ENCODE peak calls at places on chromosomes 11 and 22, in four cellular contexts. R is H1, V is HepG2, E is GM12878. F is an unnamed sample.

GRCh38 chr11:74791333-74792100 is 42.9 kb downstream of the RNF169 start:
- DNase-seq in R (no peak), V (no peak), E (no peak), F (no peak)

GRCh38 chr11:74169736-74170458 is 905 bp downstream of the C2CD3 start:
- DNase-seq in R (no peak), V (no peak), E (no peak), F (no peak)

GRCh38 chr11:1753426-1754305 is 3.3 kb upstream of the IFITM10 start:
- DNase-seq in R (no peak), V (no peak), E (no peak), F (no peak)

GRCh38 chr22:36371920-36372319 is 15.8 kb downstream of the MYH9 start:
- DNase-seq in R (no peak), V (no peak), E (no peak), F (no peak)

GRCh38 chr22:36321797-36322601 is 65.8 kb downstream of the MYH9 start:
- DNase-seq in R (no peak), V (no peak), E (no peak), F (no peak)

GRCh38 chr22:35637943-35638342 is 10.3 kb upstream of the APOL6 start:
- DNase-seq in R (no peak), V (no peak), E (no peak), F (no peak)

GRCh38 chr22:50548913-50549790 is 3.5 kb downstream of the KLHDC7B start:
- DNase-seq in R (no peak), V (no peak), E (no peak), F (no peak)

GRCh38 chr11:74004694-74005615 is 3.9 kb downstream of the UCP3 start:
- DNase-seq in R (no peak), V (no peak), E (no peak), F (peak; percentile 57)

GRCh38 chr11:129726179-129726578 is 89.5 kb upstream of the TMEM45B start:
- DNase-seq in R (no peak), V (no peak), E (no peak), F (no peak)

GRCh38 chr22:36781656-36782627 is 6.0 kb upstream of the IFT27 start:
- DNase-seq in R (peak; percentile 73), V (peak; percentile 40), E (peak; percentile 33), F (peak; percentile 76)

GRCh38 chr11:69801513-69802335 is 17.5 kb downstream of the FGF3 start:
- DNase-seq in R (peak; percentile 59), V (peak; percentile 34), E (no peak), F (peak; percentile 59)

GRCh38 chr11:102171101-102171500 is 60.9 kb downstream of the YAP1 start:
- DNase-seq in R (no peak), V (no peak), E (no peak), F (no peak)

GRCh38 chr22:25598609-25599008 is 34.1 kb downstream of the GRK3 start:
- DNase-seq in R (no peak), V (no peak), E (no peak), F (no peak)

GRCh38 chr11:2417856-2418705 is 17.5 kb downstream of the TSSC4 start:
- DNase-seq in R (no peak), V (no peak), E (no peak), F (no peak)

GRCh38 chr11:69864930-69865661 is 45.9 kb upstream of the FGF3 start:
- DNase-seq in R (no peak), V (no peak), E (no peak), F (no peak)

GRCh38 chr11:87290304-87290922 is 252.7 kb downstream of the TMEM135 start:
- DNase-seq in R (no peak), V (peak; percentile 59), E (no peak), F (peak; percentile 25)

GRCh38 chr11:2449548-2450320 is 4.9 kb downstream of the KCNQ1 start:
- DNase-seq in R (no peak), V (no peak), E (no peak), F (no peak)

GRCh38 chr22:24063986-24064385 is 52.9 kb downstream of the CABIN1 start:
- DNase-seq in R (no peak), V (no peak), E (no peak), F (no peak)

GRCh38 chr11:118238397-118238796 is 13.6 kb upstream of the JAML start:
- DNase-seq in R (no peak), V (no peak), E (no peak), F (no peak)

GRCh38 chr11:118236170-118236569 is 11.4 kb upstream of the JAML start:
- DNase-seq in R (no peak), V (no peak), E (no peak), F (no peak)

GRCh38 chr11:118241191-118242098 is 10.7 kb downstream of the MPZL3 start:
- DNase-seq in R (no peak), V (peak; percentile 39), E (no peak), F (peak; percentile 35)

GRCh38 chr11:118239509-118239908 is 12.7 kb downstream of the MPZL3 start:
- DNase-seq in R (no peak), V (no peak), E (no peak), F (no peak)

GRCh38 chr11:118238947-118239346 is 13.2 kb downstream of the MPZL3 start:
- DNase-seq in R (no peak), V (no peak), E (no peak), F (no peak)
- TF ChIP-seq KDM1A in R (no peak), V (no peak), E (no peak), F (no peak)

DNA sequence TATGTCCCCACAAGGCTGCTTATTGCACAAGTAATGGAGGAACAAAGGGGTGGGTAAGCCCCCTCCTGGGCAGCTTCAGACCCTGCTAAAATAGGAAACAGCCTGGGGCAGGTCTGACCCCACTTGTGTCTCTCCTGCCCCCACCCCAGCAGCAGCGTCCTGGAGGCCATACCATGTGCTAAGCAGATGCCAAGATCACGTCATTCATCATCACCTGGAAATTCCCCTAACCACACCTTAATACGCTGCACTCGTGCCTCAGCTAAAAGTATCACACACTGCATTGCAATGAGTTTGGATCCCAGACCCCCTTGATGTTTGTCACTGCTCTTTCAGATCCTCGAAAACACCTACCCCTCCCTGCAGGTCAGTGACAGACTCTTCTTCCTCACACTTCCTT is 27.8 kb upstream of the GGTLC2 start:
- DNase-seq in R (no peak), V (no peak), E (peak; percentile 61), F (no peak)
- TF ChIP-seq ATF2 in R (no peak), V (no peak), E (no peak), F (no peak)

GRCh38 chr11:12706531-12707499 is 32.6 kb downstream of the TEAD1 start:
- DNase-seq in R (no peak), V (peak; percentile 57), E (no peak), F (peak; percentile 78)
- TF ChIP-seq KDM1A in R (no peak), V (no peak), E (no peak), F (no peak)

DNA sequence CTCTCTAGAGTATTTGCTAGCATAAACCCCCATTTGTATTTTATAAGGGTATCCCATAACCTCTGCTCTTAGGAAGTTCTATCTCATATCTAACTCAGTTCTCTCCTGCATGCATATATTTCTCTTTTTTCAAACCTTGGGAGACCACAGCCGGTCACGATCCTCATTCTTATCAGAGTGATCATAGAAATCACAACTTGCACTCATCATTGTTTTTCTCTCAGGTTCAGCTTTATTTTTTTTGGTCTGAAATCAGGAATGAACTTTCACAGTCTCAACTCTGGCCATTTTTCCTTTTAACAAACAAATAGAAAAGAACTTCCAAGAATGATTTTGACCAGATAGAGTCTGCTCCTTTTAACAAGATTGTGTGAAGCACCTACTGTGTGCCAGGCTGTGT is 98.6 kb upstream of the BLID start:
- DNase-seq in R (no peak), V (no peak), E (no peak), F (no peak)
- TF ChIP-seq ATF2 in R (no peak), V (no peak), E (no peak), F (no peak)

F was measured in K562.